ENCODE peak calls at places on chromosomes 7 and 10, in five cellular contexts. X, K, U, J and S are unnamed samples.

GRCh38 chr7:105218215-105218614 is 170.5 kb downstream of the SRPK2 start:
- DNase-seq in K (no peak), X (no peak), U (no peak), J (no peak), S (no peak)

GRCh38 chr10:42593284-42593683 is 45.1 kb downstream of the ZNF33B start:
- DNase-seq in J (no peak), U (no peak), X (no peak), K (no peak), S (no peak)

GRCh38 chr10:66752714-66753113 is 173.1 kb upstream of the LRRTM3 start:
- DNase-seq in X (no peak), K (no peak), J (no peak), U (no peak), S (no peak)

GRCh38 chr7:65441010-65441409 is 67.4 kb downstream of the ZNF92 start:
- DNase-seq in U (no peak), X (no peak), J (no peak), K (no peak), S (no peak)

GRCh38 chr10:63200416-63200815 is 67.3 kb downstream of the NRBF2 start:
- DNase-seq in X (no peak), U (no peak), J (no peak), K (no peak), S (no peak)

GRCh38 chr7:100162874-100163533 is 4.5 kb upstream of the TRAPPC14 start:
- DNase-seq in K (no peak), J (no peak), X (no peak), U (peak), S (no peak)

GRCh38 chr10:90857635-90858488 is at the start of gene HTR7:
- DNase-seq in K (peak), U (peak), X (peak), J (peak), S (peak)

GRCh38 chr10:7507887-7508726 is 97.3 kb upstream of the SFMBT2 start:
- DNase-seq in J (peak), X (no peak), K (no peak), U (peak), S (peak)

GRCh38 chr7:149813254-149814035 is 24.7 kb upstream of the ZNF862 start:
- DNase-seq in U (no peak), K (no peak), J (no peak), X (no peak), S (no peak)

GRCh38 chr10:29160110-29160669 is 128.7 kb upstream of the LYZL1 start:
- DNase-seq in J (no peak), X (no peak), K (no peak), U (no peak), S (no peak)

GRCh38 chr7:149787428-149788299 is 14.3 kb upstream of the ZNF467 start:
- DNase-seq in J (no peak), X (no peak), U (no peak), K (no peak), S (no peak)

GRCh38 chr10:44382131-44382858 is 2.6 kb downstream of the CXCL12 start:
- DNase-seq in K (no peak), U (peak), J (no peak), X (no peak), S (no peak)

GRCh38 chr7:150631084-150631824 is 931 bp downstream of the GIMAP6 start:
- DNase-seq in K (peak), X (peak), U (peak), J (peak), S (no peak)

GRCh38 chr10:659710-660141 is 29.7 kb downstream of the DIP2C start:
- DNase-seq in X (no peak), K (no peak), J (peak), U (no peak), S (no peak)

GRCh38 chr10:621981-622740 is 67.3 kb downstream of the DIP2C start:
- DNase-seq in J (no peak), K (no peak), U (peak), X (no peak), S (no peak)